ENCODE peak calls at places on chromosomes 6 and 20, in six cellular contexts. One of them, this sample, is unnamed.
A peak's percentile ranks its signal among the peaks of the same experiment; 100 is the strongest.

GRCh38 chr6:159117031-159117430 is 52.2 kb upstream of the FNDC1 start:
- DNase-seq in GM23248: peak; percentile 93
- DNase-seq in ovary: no peak
- DNase-seq in body of pancreas: peak; percentile 36
- DNase-seq in heart right ventricle: no peak
- DNase-seq in colonic mucosa: no peak
- DNase-seq in this sample: no peak

GRCh38 chr6:146915671-146916127 is 288.5 kb upstream of the STXBP5 start:
- DNase-seq in GM23248: peak; percentile 81
- DNase-seq in ovary: no peak
- DNase-seq in body of pancreas: no peak
- DNase-seq in heart right ventricle: no peak
- DNase-seq in colonic mucosa: no peak
- DNase-seq in this sample: no peak

GRCh38 chr6:22001336-22002027 is 295.4 kb downstream of the PRL start:
- DNase-seq in GM23248: no peak
- DNase-seq in ovary: no peak
- DNase-seq in body of pancreas: no peak
- DNase-seq in heart right ventricle: no peak
- DNase-seq in colonic mucosa: no peak
- DNase-seq in this sample: no peak

GRCh38 chr20:62135573-62136266 is 7.5 kb downstream of the PSMA7 start:
- DNase-seq in GM23248: no peak
- DNase-seq in ovary: no peak
- DNase-seq in body of pancreas: no peak
- DNase-seq in heart right ventricle: no peak
- DNase-seq in colonic mucosa: no peak
- DNase-seq in this sample: no peak

GRCh38 chr20:21166801-21167200 is 40.9 kb downstream of the KIZ start:
- DNase-seq in GM23248: no peak
- DNase-seq in ovary: no peak
- DNase-seq in body of pancreas: no peak
- DNase-seq in heart right ventricle: no peak
- DNase-seq in colonic mucosa: no peak
- DNase-seq in this sample: no peak

GRCh38 chr20:55540486-55540885 is 464.8 kb downstream of the CBLN4 start:
- DNase-seq in GM23248: no peak
- DNase-seq in ovary: no peak
- DNase-seq in body of pancreas: no peak
- DNase-seq in heart right ventricle: no peak
- DNase-seq in colonic mucosa: no peak
- DNase-seq in this sample: no peak

GRCh38 chr20:62141397-62142251 is 1.6 kb downstream of the PSMA7 start:
- DNase-seq in GM23248: peak; percentile 71
- DNase-seq in ovary: no peak
- DNase-seq in body of pancreas: peak; percentile 22
- DNase-seq in heart right ventricle: no peak
- DNase-seq in colonic mucosa: no peak
- DNase-seq in this sample: no peak

GRCh38 chr20:52783769-52784168 is 188.4 kb upstream of the TSHZ2 start:
- DNase-seq in GM23248: peak; percentile 8
- DNase-seq in ovary: no peak
- DNase-seq in body of pancreas: no peak
- DNase-seq in heart right ventricle: no peak
- DNase-seq in colonic mucosa: peak; percentile 20
- DNase-seq in this sample: no peak

GRCh38 chr6:56346958-56347357 is 99.6 kb upstream of the COL21A1 start:
- DNase-seq in GM23248: peak; percentile 25
- DNase-seq in ovary: no peak
- DNase-seq in body of pancreas: no peak
- DNase-seq in heart right ventricle: no peak
- DNase-seq in colonic mucosa: no peak
- DNase-seq in this sample: no peak

GRCh38 chr6:15623282-15624116 is 39.3 kb downstream of the DTNBP1 start:
- DNase-seq in GM23248: peak; percentile 53
- DNase-seq in ovary: no peak
- DNase-seq in body of pancreas: no peak
- DNase-seq in heart right ventricle: no peak
- DNase-seq in colonic mucosa: no peak
- DNase-seq in this sample: no peak

GRCh38 chr6:4533576-4533975 is 242.6 kb upstream of the CDYL start:
- DNase-seq in GM23248: no peak
- DNase-seq in ovary: no peak
- DNase-seq in body of pancreas: no peak
- DNase-seq in heart right ventricle: no peak
- DNase-seq in colonic mucosa: no peak
- DNase-seq in this sample: no peak

GRCh38 chr6:9921366-9921765 is 493.5 kb downstream of the TFAP2A start:
- DNase-seq in GM23248: peak; percentile 62
- DNase-seq in ovary: no peak
- DNase-seq in body of pancreas: no peak
- DNase-seq in heart right ventricle: no peak
- DNase-seq in colonic mucosa: no peak
- DNase-seq in this sample: no peak

GRCh38 chr6:128491643-128492206 is 28.7 kb downstream of the PTPRK start:
- DNase-seq in GM23248: no peak
- DNase-seq in ovary: no peak
- DNase-seq in body of pancreas: peak; percentile 55
- DNase-seq in heart right ventricle: peak; percentile 63
- DNase-seq in colonic mucosa: peak; percentile 38
- DNase-seq in this sample: no peak

GRCh38 chr20:728022-728944 is 40.0 kb downstream of the SLC52A3 start:
- DNase-seq in GM23248: peak; percentile 62
- DNase-seq in ovary: no peak
- DNase-seq in body of pancreas: peak; percentile 49
- DNase-seq in heart right ventricle: peak; percentile 50
- DNase-seq in colonic mucosa: peak; percentile 22
- DNase-seq in this sample: no peak

GRCh38 chr20:50346372-50347347 is 156.0 kb downstream of the CEBPB start:
- DNase-seq in GM23248: peak; percentile 90
- DNase-seq in ovary: peak; percentile 85
- DNase-seq in body of pancreas: peak; percentile 85
- DNase-seq in heart right ventricle: peak; percentile 91
- DNase-seq in colonic mucosa: peak; percentile 83
- DNase-seq in this sample: peak; percentile 85

GRCh38 chr6:133101790-133102189 is 139.4 kb upstream of the EYA4 start:
- DNase-seq in GM23248: no peak
- DNase-seq in ovary: no peak
- DNase-seq in body of pancreas: no peak
- DNase-seq in heart right ventricle: no peak
- DNase-seq in colonic mucosa: no peak
- DNase-seq in this sample: no peak

GRCh38 chr20:16821211-16822089 is 73.3 kb downstream of the OTOR start:
- DNase-seq in GM23248: peak; percentile 67
- DNase-seq in ovary: no peak
- DNase-seq in body of pancreas: peak; percentile 11
- DNase-seq in heart right ventricle: no peak
- DNase-seq in colonic mucosa: no peak
- DNase-seq in this sample: no peak

GRCh38 chr6:139981066-139981624 is 606.7 kb upstream of the CITED2 start:
- DNase-seq in GM23248: peak; percentile 24
- DNase-seq in ovary: no peak
- DNase-seq in body of pancreas: no peak
- DNase-seq in heart right ventricle: no peak
- DNase-seq in colonic mucosa: no peak
- DNase-seq in this sample: no peak

GRCh38 chr6:170438402-170438753 is 114.7 kb downstream of the PSMB1 start:
- DNase-seq in GM23248: peak; percentile 100
- DNase-seq in ovary: peak; percentile 48
- DNase-seq in body of pancreas: peak; percentile 96
- DNase-seq in heart right ventricle: peak; percentile 71
- DNase-seq in colonic mucosa: peak; percentile 82
- DNase-seq in this sample: peak; percentile 86

GRCh38 chr20:31698803-31699718 is 23.6 kb downstream of the BCL2L1 start:
- DNase-seq in GM23248: peak; percentile 94
- DNase-seq in ovary: no peak
- DNase-seq in body of pancreas: peak; percentile 88
- DNase-seq in heart right ventricle: peak; percentile 78
- DNase-seq in colonic mucosa: peak; percentile 68
- DNase-seq in this sample: peak; percentile 79

GRCh38 chr6:167735498-167736201 is 91.1 kb upstream of the AFDN start:
- DNase-seq in GM23248: no peak
- DNase-seq in ovary: no peak
- DNase-seq in body of pancreas: no peak
- DNase-seq in heart right ventricle: no peak
- DNase-seq in colonic mucosa: no peak
- DNase-seq in this sample: no peak

GRCh38 chr6:89468998-89469397 is 36.0 kb downstream of the ANKRD6 start:
- DNase-seq in GM23248: no peak
- DNase-seq in ovary: no peak
- DNase-seq in body of pancreas: no peak
- DNase-seq in heart right ventricle: no peak
- DNase-seq in colonic mucosa: no peak
- DNase-seq in this sample: no peak

GRCh38 chr6:163413054-163413344 is 1.5 kb upstream of the QKI start:
- DNase-seq in GM23248: no peak
- DNase-seq in ovary: no peak
- DNase-seq in body of pancreas: no peak
- DNase-seq in heart right ventricle: no peak
- DNase-seq in colonic mucosa: no peak
- DNase-seq in this sample: no peak

GRCh38 chr6:147015674-147016073 is 188.5 kb upstream of the STXBP5 start:
- DNase-seq in GM23248: no peak
- DNase-seq in ovary: no peak
- DNase-seq in body of pancreas: no peak
- DNase-seq in heart right ventricle: no peak
- DNase-seq in colonic mucosa: no peak
- DNase-seq in this sample: no peak

GRCh38 chr6:170222498-170223471 is 68.1 kb downstream of the DLL1 start:
- DNase-seq in GM23248: no peak
- DNase-seq in ovary: peak; percentile 9
- DNase-seq in body of pancreas: peak; percentile 9
- DNase-seq in heart right ventricle: peak; percentile 7
- DNase-seq in colonic mucosa: no peak
- DNase-seq in this sample: no peak

GRCh38 chr6:140671926-140672325 is 1297.5 kb upstream of the CITED2 start:
- DNase-seq in GM23248: no peak
- DNase-seq in ovary: no peak
- DNase-seq in body of pancreas: no peak
- DNase-seq in heart right ventricle: no peak
- DNase-seq in colonic mucosa: no peak
- DNase-seq in this sample: no peak

GRCh38 chr20:2816030-2816582 is at the start of gene TMEM239:
- DNase-seq in GM23248: no peak
- DNase-seq in ovary: no peak
- DNase-seq in body of pancreas: no peak
- DNase-seq in heart right ventricle: no peak
- DNase-seq in colonic mucosa: no peak
- DNase-seq in this sample: no peak

GRCh38 chr6:27541212-27541931 is 68.5 kb upstream of the ZNF184 start:
- DNase-seq in GM23248: no peak
- DNase-seq in ovary: no peak
- DNase-seq in body of pancreas: no peak
- DNase-seq in heart right ventricle: no peak
- DNase-seq in colonic mucosa: no peak
- DNase-seq in this sample: no peak

GRCh38 chr6:149755300-149756260 is 6.0 kb downstream of the PCMT1 start:
- DNase-seq in GM23248: no peak
- DNase-seq in ovary: no peak
- DNase-seq in body of pancreas: no peak
- DNase-seq in heart right ventricle: no peak
- DNase-seq in colonic mucosa: no peak
- DNase-seq in this sample: no peak

GRCh38 chr6:1053587-1053986 is 258.3 kb upstream of the FOXQ1 start:
- DNase-seq in GM23248: no peak
- DNase-seq in ovary: no peak
- DNase-seq in body of pancreas: no peak
- DNase-seq in heart right ventricle: no peak
- DNase-seq in colonic mucosa: peak; percentile 4
- DNase-seq in this sample: no peak

GRCh38 chr6:1054653-1055014 is 257.3 kb upstream of the FOXQ1 start:
- DNase-seq in GM23248: no peak
- DNase-seq in ovary: no peak
- DNase-seq in body of pancreas: no peak
- DNase-seq in heart right ventricle: no peak
- DNase-seq in colonic mucosa: no peak
- DNase-seq in this sample: no peak

GRCh38 chr6:1055015-1055921 is 256.6 kb upstream of the FOXQ1 start:
- DNase-seq in GM23248: no peak
- DNase-seq in ovary: no peak
- DNase-seq in body of pancreas: no peak
- DNase-seq in heart right ventricle: no peak
- DNase-seq in colonic mucosa: no peak
- DNase-seq in this sample: no peak

GRCh38 chr6:1049900-1050299 is 262.0 kb upstream of the FOXQ1 start:
- DNase-seq in GM23248: no peak
- DNase-seq in ovary: no peak
- DNase-seq in body of pancreas: peak; percentile 83
- DNase-seq in heart right ventricle: no peak
- DNase-seq in colonic mucosa: no peak
- DNase-seq in this sample: no peak

GRCh38 chr6:1052262-1052661 is 259.6 kb upstream of the FOXQ1 start:
- DNase-seq in GM23248: no peak
- DNase-seq in ovary: no peak
- DNase-seq in body of pancreas: no peak
- DNase-seq in heart right ventricle: no peak
- DNase-seq in colonic mucosa: no peak
- DNase-seq in this sample: no peak
- H3K27me3 ChIP-seq in GM23248: peaks cover 18% of the 10 kb centered on the region
- H3K27me3 ChIP-seq in ovary: no peaks in the 10 kb centered on the region
- H3K27me3 ChIP-seq in body of pancreas: no peaks in the 10 kb centered on the region
- H3K27me3 ChIP-seq in heart right ventricle: peaks cover 28% of the 10 kb centered on the region
- H3K27me3 ChIP-seq in colonic mucosa: no peaks in the 10 kb centered on the region
- H3K27me3 ChIP-seq in this sample: no peaks in the 10 kb centered on the region

GRCh38 chr6:37275350-37275749 is 17.4 kb upstream of the TMEM217 start:
- DNase-seq in GM23248: no peak
- DNase-seq in ovary: no peak
- DNase-seq in body of pancreas: peak; percentile 23
- DNase-seq in heart right ventricle: no peak
- DNase-seq in colonic mucosa: no peak
- DNase-seq in this sample: no peak
- H3K27me3 ChIP-seq in GM23248: no peaks in the 10 kb centered on the region
- H3K27me3 ChIP-seq in ovary: no peaks in the 10 kb centered on the region
- H3K27me3 ChIP-seq in body of pancreas: no peaks in the 10 kb centered on the region
- H3K27me3 ChIP-seq in heart right ventricle: no peaks in the 10 kb centered on the region
- H3K27me3 ChIP-seq in colonic mucosa: no peaks in the 10 kb centered on the region
- H3K27me3 ChIP-seq in this sample: no peaks in the 10 kb centered on the region

GRCh38 chr6:36840471-36841461 is 1.5 kb upstream of the CPNE5 start:
- DNase-seq in GM23248: peak; percentile 74
- DNase-seq in ovary: no peak
- DNase-seq in body of pancreas: no peak
- DNase-seq in heart right ventricle: no peak
- DNase-seq in colonic mucosa: no peak
- DNase-seq in this sample: no peak
- H3K27me3 ChIP-seq in GM23248: no peaks in the 10 kb centered on the region
- H3K27me3 ChIP-seq in ovary: no peaks in the 10 kb centered on the region
- H3K27me3 ChIP-seq in body of pancreas: no peaks in the 10 kb centered on the region
- H3K27me3 ChIP-seq in heart right ventricle: peaks cover 4% of the 10 kb centered on the region
- H3K27me3 ChIP-seq in colonic mucosa: peaks cover 15% of the 10 kb centered on the region
- H3K27me3 ChIP-seq in this sample: no peaks in the 10 kb centered on the region

DNA sequence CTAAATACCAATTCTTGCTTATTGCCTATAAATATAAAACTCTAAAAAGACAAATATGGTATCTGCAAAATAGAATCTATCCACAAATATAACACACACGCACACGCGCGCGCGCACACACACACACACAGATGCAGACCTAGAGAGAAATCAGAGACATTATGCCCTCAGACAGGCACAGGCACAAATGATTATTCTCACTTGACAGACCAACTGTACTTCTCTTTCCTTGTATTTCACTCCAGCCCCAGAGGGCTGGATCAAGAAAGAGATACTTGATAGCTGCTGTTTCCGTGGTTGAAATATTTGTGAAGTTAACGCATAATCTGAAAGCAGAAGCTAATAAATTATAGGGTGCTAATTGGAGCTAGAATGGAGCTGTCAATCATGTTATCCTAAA is 11.4 kb downstream of the VGLL2 start:
- DNase-seq in GM23248: no peak
- DNase-seq in ovary: no peak
- DNase-seq in body of pancreas: no peak
- DNase-seq in heart right ventricle: no peak
- DNase-seq in colonic mucosa: no peak
- DNase-seq in this sample: no peak
- H3K27me3 ChIP-seq in GM23248: peaks cover 20% of the 10 kb centered on the region
- H3K27me3 ChIP-seq in ovary: no peaks in the 10 kb centered on the region
- H3K27me3 ChIP-seq in body of pancreas: no peaks in the 10 kb centered on the region
- H3K27me3 ChIP-seq in heart right ventricle: peaks cover 63% of the 10 kb centered on the region
- H3K27me3 ChIP-seq in colonic mucosa: peaks cover 12% of the 10 kb centered on the region
- H3K27me3 ChIP-seq in this sample: peaks cover 16% of the 10 kb centered on the region